ENCODE peak calls at places on chromosome 22, in five cellular contexts. H is fibroblast of mammary gland, K is sigmoid colon, M is AG09319, E is gastrocnemius medialis. Q is an unnamed sample.

GRCh38 chr22:46807458-46807857 is 45.0 kb downstream of the TBC1D22A start:
- DNase-seq in H (no peak), K (no peak), M (no peak), E (no peak), Q (no peak)

GRCh38 chr22:38032681-38033521 is 24.3 kb upstream of the PICK1 start:
- DNase-seq in H (peak), K (peak), M (peak), E (no peak), Q (no peak)

GRCh38 chr22:49783036-49783746 is 44.5 kb downstream of the BRD1 start:
- DNase-seq in H (no peak), K (no peak), M (no peak), E (no peak), Q (no peak)

GRCh38 chr22:31096637-31097274 is 10.6 kb downstream of the SELENOM start:
- DNase-seq in H (no peak), K (no peak), M (no peak), E (no peak), Q (no peak)

GRCh38 chr22:19430890-19431541 is 517 bp downstream of the HIRA start:
- DNase-seq in H (peak), K (no peak), M (no peak), E (no peak), Q (peak)

GRCh38 chr22:33605201-33605600 is 315.1 kb downstream of the LARGE1 start:
- DNase-seq in H (peak), K (no peak), M (peak), E (no peak), Q (no peak)

GRCh38 chr22:29230916-29231875 is 25.5 kb downstream of the EMID1 start:
- DNase-seq in H (no peak), K (peak), M (no peak), E (no peak), Q (no peak)

GRCh38 chr22:46162771-46163170 is 12.4 kb downstream of the PPARA start:
- DNase-seq in H (no peak), K (no peak), M (no peak), E (no peak), Q (no peak)

GRCh38 chr22:46453829-46454220 is 83.6 kb downstream of the CELSR1 start:
- DNase-seq in H (no peak), K (no peak), M (no peak), E (no peak), Q (no peak)

GRCh38 chr22:40533712-40534378 is 102.7 kb downstream of the MRTFA start:
- DNase-seq in H (peak), K (no peak), M (no peak), E (no peak), Q (peak)

GRCh38 chr22:46065733-46066454 is 84.4 kb upstream of the PPARA start:
- DNase-seq in H (peak), K (no peak), M (no peak), E (no peak), Q (peak)

GRCh38 chr22:42473484-42474193 is 41.4 kb upstream of the NFAM1 start:
- DNase-seq in H (peak), K (no peak), M (peak), E (no peak), Q (peak)

GRCh38 chr22:31651667-31652066 is 10.3 kb downstream of the PISD start:
- DNase-seq in H (no peak), K (no peak), M (no peak), E (no peak), Q (no peak)

GRCh38 chr22:49532831-49533802 is 294.6 kb downstream of the BRD1 start:
- DNase-seq in H (no peak), K (peak), M (no peak), E (no peak), Q (no peak)

GRCh38 chr22:29149841-29150555 is 55.7 kb upstream of the EMID1 start:
- DNase-seq in H (no peak), K (peak), M (no peak), E (no peak), Q (no peak)

GRCh38 chr22:30867746-30868662 is 100.6 kb downstream of the MORC2 start:
- DNase-seq in H (no peak), K (peak), M (no peak), E (no peak), Q (no peak)

GRCh38 chr22:20531404-20532181 is 24.2 kb downstream of the MED15 start:
- DNase-seq in H (peak), K (peak), M (no peak), E (peak), Q (peak)

GRCh38 chr22:31616315-31616980 is 45.6 kb downstream of the PISD start:
- DNase-seq in H (no peak), K (no peak), M (no peak), E (no peak), Q (no peak)

GRCh38 chr22:33873186-33873585 is 47.1 kb downstream of the LARGE1 start:
- DNase-seq in H (no peak), K (peak), M (no peak), E (peak), Q (no peak)

GRCh38 chr22:19869497-19870152 is 15.0 kb upstream of the GNB1L start:
- DNase-seq in H (no peak), K (peak), M (no peak), E (no peak), Q (no peak)

GRCh38 chr22:45418770-45419138 is 5.3 kb downstream of the RIBC2 start:
- DNase-seq in H (no peak), K (no peak), M (no peak), E (no peak), Q (no peak)

GRCh38 chr22:47205562-47205961 is 443.1 kb downstream of the TBC1D22A start:
- DNase-seq in H (no peak), K (no peak), M (no peak), E (no peak), Q (no peak)

GRCh38 chr22:37234736-37235711 is 9.0 kb downstream of the RAC2 start:
- DNase-seq in H (no peak), K (no peak), M (no peak), E (no peak), Q (no peak)

GRCh38 chr22:49155809-49156580 is 671.7 kb downstream of the BRD1 start:
- DNase-seq in H (no peak), K (no peak), M (no peak), E (no peak), Q (no peak)

GRCh38 chr22:31400023-31400397 is 606 bp downstream of the DRG1 start:
- DNase-seq in H (peak), K (no peak), M (no peak), E (no peak), Q (no peak)

GRCh38 chr22:28986366-28986765 is 75.3 kb downstream of the C22orf31 start:
- DNase-seq in H (no peak), K (no peak), M (peak), E (no peak), Q (no peak)

GRCh38 chr22:41254230-41254629 is 13.5 kb upstream of the CHADL start:
- DNase-seq in H (no peak), K (no peak), M (no peak), E (no peak), Q (no peak)

GRCh38 chr22:49162841-49163240 is 664.8 kb downstream of the BRD1 start:
- DNase-seq in H (no peak), K (no peak), M (no peak), E (no peak), Q (no peak)

GRCh38 chr22:31947296-31947695 is 3.0 kb downstream of the YWHAH start:
- DNase-seq in H (peak), K (no peak), M (no peak), E (no peak), Q (peak)

GRCh38 chr22:19727310-19728150 is 4.2 kb downstream of the GP1BB start:
- DNase-seq in H (no peak), K (no peak), M (no peak), E (no peak), Q (no peak)

GRCh38 chr22:31496007-31496734 is at the start of gene SFI1:
- DNase-seq in H (peak), K (peak), M (peak), E (peak), Q (peak)

GRCh38 chr22:32018056-32018455 is 25.0 kb upstream of the SLC5A1 start:
- DNase-seq in H (no peak), K (no peak), M (no peak), E (no peak), Q (peak)

GRCh38 chr22:38799265-38800002 is 5.5 kb upstream of the DNAL4 start:
- DNase-seq in H (peak), K (peak), M (peak), E (no peak), Q (no peak)

GRCh38 chr22:27937453-27937852 is 18.4 kb upstream of the PITPNB start:
- DNase-seq in H (no peak), K (no peak), M (no peak), E (no peak), Q (no peak)
- TF ChIP-seq CTCF in H (peak), K (no peak), M (no peak), E (no peak), Q (peak)

GRCh38 chr22:44357962-44358553 is 45.3 kb upstream of the SHISAL1 start:
- DNase-seq in H (no peak), K (peak), M (no peak), E (no peak), Q (no peak)
- TF ChIP-seq CTCF in H (no peak), K (no peak), M (no peak), E (no peak), Q (no peak)

GRCh38 chr22:43743131-43743530 is 69.0 kb downstream of the EFCAB6 start:
- DNase-seq in H (no peak), K (no peak), M (no peak), E (no peak), Q (no peak)
- TF ChIP-seq CTCF in H (no peak), K (no peak), M (peak), E (no peak), Q (peak)

GRCh38 chr22:17770180-17771077 is 3.8 kb downstream of the BID start:
- DNase-seq in H (no peak), K (no peak), M (no peak), E (no peak), Q (no peak)

GRCh38 chr22:17772249-17772962 is 1.9 kb downstream of the BID start:
- DNase-seq in H (no peak), K (peak), M (no peak), E (no peak), Q (no peak)

GRCh38 chr22:17769013-17769715 is 5.1 kb downstream of the BID start:
- DNase-seq in H (no peak), K (no peak), M (no peak), E (no peak), Q (no peak)

GRCh38 chr22:17767236-17768065 is 6.8 kb downstream of the BID start:
- DNase-seq in H (no peak), K (no peak), M (no peak), E (no peak), Q (peak)

DNA sequence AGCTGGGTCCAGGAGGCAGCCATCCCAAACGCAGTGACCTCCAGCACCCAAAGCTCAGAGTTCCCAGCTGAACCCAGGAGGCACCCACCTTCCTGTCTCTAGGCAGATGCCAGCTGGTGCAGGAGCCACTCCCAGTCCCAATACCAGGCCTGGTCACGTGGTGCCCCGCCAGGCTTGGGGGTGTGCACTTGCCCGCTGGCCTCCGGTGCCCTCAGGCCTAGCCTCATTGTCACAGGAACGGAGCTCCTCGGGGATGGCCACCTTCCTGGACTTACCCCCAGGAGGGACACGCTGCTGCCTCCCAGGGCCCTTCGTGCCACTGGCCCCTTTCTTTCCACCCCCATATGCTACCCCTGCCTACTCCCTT is 4.6 kb downstream of the BID start:
- DNase-seq in H (no peak), K (peak), M (no peak), E (no peak), Q (no peak)
- TF ChIP-seq CTCF in H (no peak), K (no peak), M (no peak), E (no peak), Q (no peak)

GRCh38 chr22:24707477-24707816 is 67.1 kb downstream of the PIWIL3 start:
- DNase-seq in H (no peak), K (no peak), M (no peak), E (no peak), Q (no peak)

GRCh38 chr22:24703101-24703500 is 71.4 kb downstream of the PIWIL3 start:
- DNase-seq in H (peak), K (no peak), M (no peak), E (no peak), Q (peak)

GRCh38 chr22:24706732-24707476 is 67.6 kb downstream of the PIWIL3 start:
- DNase-seq in H (no peak), K (no peak), M (no peak), E (no peak), Q (no peak)

DNA sequence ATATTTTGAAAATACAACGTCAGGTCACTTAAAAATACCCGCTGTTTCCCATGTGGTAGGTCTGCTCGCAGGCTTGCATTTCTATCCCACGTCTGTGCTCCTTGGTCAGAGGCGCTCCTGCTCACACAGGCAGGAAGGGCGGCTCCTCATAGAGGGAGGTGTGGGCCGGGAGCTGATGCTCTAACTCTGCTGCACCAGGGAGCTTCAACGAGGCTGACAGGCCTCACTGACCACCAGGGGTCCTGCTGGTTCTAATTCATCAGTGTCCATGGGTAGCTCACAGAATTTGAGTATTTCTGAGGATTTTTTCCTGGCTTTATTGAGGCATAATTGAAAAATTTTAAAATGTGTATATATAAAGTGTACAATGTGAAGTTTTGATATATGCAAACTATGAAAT is 68.5 kb downstream of the PIWIL3 start:
- DNase-seq in H (no peak), K (no peak), M (no peak), E (no peak), Q (no peak)
- TF ChIP-seq CTCF in H (no peak), K (no peak), M (no peak), E (no peak), Q (no peak)